ENCODE peak calls at places on chromosomes 2 and 18, in six cellular contexts. E is OCI-LY7; Y is CD4-positive, CD25-positive, alpha-beta regulatory T cell; M is esophagus squamous epithelium; F is aorta; X is tibial nerve. L is an unnamed sample. For H3K9me3, the result is how much of the 10 kb centered on the place peaks cover.

GRCh38 chr2:11344956-11345671 is 678 bp upstream of the ROCK2 start:
- DNase-seq in E (peak), Y (peak), M (no peak), F (peak), X (peak), L (no peak)

GRCh38 chr18:80119111-80119510 is 10.0 kb downstream of the ADNP2 start:
- DNase-seq in E (no peak), Y (no peak), M (no peak), F (no peak), X (no peak), L (no peak)

GRCh38 chr2:20050104-20050711 is 1.2 kb downstream of the LAPTM4A start:
- DNase-seq in E (peak), Y (peak), M (no peak), F (no peak), X (peak), L (no peak)

GRCh38 chr2:2101924-2102323 is 229.2 kb downstream of the MYT1L start:
- DNase-seq in E (peak), Y (peak), M (no peak), F (no peak), X (no peak), L (no peak)

GRCh38 chr18:33821503-33821902 is 243.5 kb downstream of the ASXL3 start:
- DNase-seq in E (no peak), Y (no peak), M (no peak), F (no peak), X (no peak), L (no peak)

GRCh38 chr2:237699870-237700582 is 72.6 kb downstream of the LRRFIP1 start:
- DNase-seq in E (no peak), Y (no peak), M (no peak), F (no peak), X (no peak), L (no peak)

GRCh38 chr18:12307871-12308385 is at the start of gene TUBB6:
- DNase-seq in E (no peak), Y (peak), M (no peak), F (peak), X (peak), L (no peak)

GRCh38 chr18:59565957-59566356 is 131.3 kb downstream of the CCBE1 start:
- DNase-seq in E (no peak), Y (no peak), M (no peak), F (no peak), X (no peak), L (no peak)

GRCh38 chr2:15311201-15311882 is 249.8 kb downstream of the NBAS start:
- DNase-seq in E (peak), Y (peak), M (no peak), F (no peak), X (no peak), L (no peak)

GRCh38 chr2:46564811-46565241 is 85.5 kb downstream of the TMEM247 start:
- DNase-seq in E (peak), Y (no peak), M (no peak), F (no peak), X (peak), L (no peak)

GRCh38 chr2:44126106-44126797 is 42.4 kb upstream of the PPM1B start:
- DNase-seq in E (no peak), Y (no peak), M (no peak), F (no peak), X (no peak), L (no peak)

GRCh38 chr2:241908686-241909420 is 39.3 kb downstream of the RTP5 start:
- DNase-seq in E (no peak), Y (no peak), M (no peak), F (peak), X (no peak), L (no peak)

GRCh38 chr2:241911551-241911950 is 42.0 kb downstream of the RTP5 start:
- DNase-seq in E (no peak), Y (no peak), M (no peak), F (no peak), X (no peak), L (no peak)

GRCh38 chr2:241912021-241912555 is 42.6 kb downstream of the RTP5 start:
- DNase-seq in E (no peak), Y (no peak), M (no peak), F (peak), X (no peak), L (no peak)

GRCh38 chr2:241909769-241910168 is 40.2 kb downstream of the RTP5 start:
- DNase-seq in E (no peak), Y (no peak), M (no peak), F (peak), X (no peak), L (no peak)

GRCh38 chr2:241910604-241911520 is 41.3 kb downstream of the RTP5 start:
- DNase-seq in E (no peak), Y (no peak), M (no peak), F (peak), X (no peak), L (no peak)
- H3K9me3 ChIP-seq in E (under half), Y (under half), M (under half), F (under half), X (under half), L (under half)

DNA sequence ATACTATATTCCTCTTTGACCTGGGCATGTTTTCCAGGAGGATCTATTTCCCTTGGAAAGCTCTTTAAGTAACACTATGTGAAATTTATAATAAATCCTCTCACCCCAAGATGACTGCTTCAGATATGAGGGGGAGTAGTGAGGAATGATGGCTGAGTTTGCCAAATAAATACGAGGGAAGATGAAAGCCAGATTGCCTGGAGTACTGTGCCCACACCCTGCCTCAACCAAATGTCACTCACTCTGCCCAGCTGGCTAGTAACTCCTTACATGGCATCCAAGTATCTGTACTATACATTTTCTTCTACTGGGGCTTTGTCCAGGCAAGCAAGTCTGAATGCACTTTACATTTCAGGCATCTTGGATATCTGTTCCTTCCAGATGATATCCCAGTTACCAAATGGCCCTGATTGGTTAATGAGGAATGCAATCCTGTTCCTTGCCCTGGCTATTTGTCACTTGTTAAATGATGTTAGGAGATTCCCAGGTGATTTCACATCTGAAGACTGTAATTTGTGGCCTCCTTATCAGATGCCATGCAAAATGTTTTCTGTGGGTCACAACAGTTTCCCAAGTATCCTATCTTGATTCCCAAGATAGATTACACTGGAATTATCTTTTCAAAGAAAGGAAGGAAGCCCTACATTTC is 191.8 kb downstream of the IKZF2 start:
- DNase-seq in E (no peak), Y (no peak), M (no peak), F (no peak), X (no peak), L (no peak)
- H3K9me3 ChIP-seq in E (under half), Y (under half), M (under half), F (under half), X (under half), L (under half)

DNA sequence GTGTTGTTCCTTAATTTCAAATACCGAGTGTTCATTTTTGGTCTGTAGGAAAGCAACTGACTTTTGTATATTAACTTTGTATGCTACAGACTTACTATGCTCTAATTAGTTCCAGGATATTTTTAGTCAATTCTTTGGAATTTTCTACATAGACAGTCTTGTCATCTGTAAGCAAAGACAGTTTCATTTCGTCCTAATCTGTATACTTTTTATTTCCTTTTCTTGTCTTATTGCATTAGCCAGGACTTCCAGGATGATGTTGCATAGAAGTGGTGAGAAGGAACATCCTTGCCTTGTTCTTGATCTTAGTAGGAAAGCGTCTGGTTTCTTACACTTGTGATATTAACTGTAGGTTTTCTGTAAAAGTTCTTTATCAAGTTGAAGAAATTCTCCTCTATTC is 56.5 kb downstream of the EPC2 start:
- DNase-seq in E (no peak), Y (no peak), M (no peak), F (no peak), X (no peak), L (no peak)
- H3K9me3 ChIP-seq in E (under half), Y (under half), M (under half), F (under half), X (under half), L (under half)

GRCh38 chr2:103410221-103410620 is 648.4 kb downstream of the TMEM182 start:
- DNase-seq in E (no peak), Y (no peak), M (no peak), F (no peak), X (no peak), L (no peak)
- H3K9me3 ChIP-seq in E (under half), Y (under half), M (under half), F (under half), X (under half), L (under half)

GRCh38 chr2:138293549-138293948 is 208.0 kb upstream of the SPOPL start:
- DNase-seq in E (no peak), Y (no peak), M (no peak), F (no peak), X (no peak), L (no peak)
- H3K9me3 ChIP-seq in E (under half), Y (under half), M (under half), F (under half), X (under half), L (under half)

L was measured in T-helper 17 cell.